ENCODE peak calls at places on chromosomes 6 and 20, in ten cellular contexts. A is H1; P is astrocyte of the spinal cord; I is breast epithelium; T is RWPE1; U is GM20000; O is HL-60; N is CD4-positive, alpha-beta T cell; Z is SK-N-SH; D is progenitor cell of endocrine pancreas. J is an unnamed sample.

GRCh38 chr6:21842875-21843274 is 249.3 kb downstream of the SOX4 start:
- DNase-seq in A (no peak), P (no peak), I (no peak), T (no peak), U (no peak), O (no peak), N (no peak), Z (no peak), D (no peak), J (no peak)

GRCh38 chr6:22247916-22248482 is 48.8 kb downstream of the PRL start:
- DNase-seq in A (no peak), P (no peak), I (no peak), T (no peak), U (no peak), O (no peak), N (no peak), Z (no peak), D (no peak), J (no peak)

GRCh38 chr6:34154668-34155447 is 9.0 kb upstream of the GRM4 start:
- DNase-seq in A (no peak), P (peak), I (peak), T (peak), U (peak), O (peak), N (peak), Z (peak), D (peak), J (peak)

GRCh38 chr20:38418509-38419204 is 16.5 kb downstream of the SNHG17 start:
- DNase-seq in A (no peak), P (peak), I (no peak), T (no peak), U (no peak), O (peak), N (no peak), Z (no peak), D (no peak), J (no peak)

GRCh38 chr6:144352310-144352709 is 67.2 kb downstream of the UTRN start:
- DNase-seq in A (no peak), P (no peak), I (no peak), T (no peak), U (no peak), O (peak), N (no peak), Z (no peak), D (no peak), J (no peak)

GRCh38 chr6:37456816-37457560 is 24.0 kb downstream of the CMTR1 start:
- DNase-seq in A (no peak), P (peak), I (no peak), T (peak), U (no peak), O (no peak), N (no peak), Z (no peak), D (no peak), J (no peak)

GRCh38 chr20:63054695-63055240 is 48.0 kb upstream of the BHLHE23 start:
- DNase-seq in A (no peak), P (no peak), I (peak), T (no peak), U (no peak), O (no peak), N (no peak), Z (no peak), D (no peak), J (no peak)

GRCh38 chr6:148818939-148819575 is 72.2 kb downstream of the UST start:
- DNase-seq in A (peak), P (peak), I (no peak), T (no peak), U (no peak), O (no peak), N (no peak), Z (no peak), D (no peak), J (no peak)

GRCh38 chr6:152136449-152136825 is 329.0 kb downstream of the ESR1 start:
- DNase-seq in A (no peak), P (no peak), I (peak), T (no peak), U (no peak), O (no peak), N (no peak), Z (no peak), D (no peak), J (no peak)

GRCh38 chr6:12555267-12555666 is 161.3 kb upstream of the PHACTR1 start:
- DNase-seq in A (no peak), P (peak), I (no peak), T (no peak), U (no peak), O (no peak), N (no peak), Z (no peak), D (no peak), J (no peak)

DNA sequence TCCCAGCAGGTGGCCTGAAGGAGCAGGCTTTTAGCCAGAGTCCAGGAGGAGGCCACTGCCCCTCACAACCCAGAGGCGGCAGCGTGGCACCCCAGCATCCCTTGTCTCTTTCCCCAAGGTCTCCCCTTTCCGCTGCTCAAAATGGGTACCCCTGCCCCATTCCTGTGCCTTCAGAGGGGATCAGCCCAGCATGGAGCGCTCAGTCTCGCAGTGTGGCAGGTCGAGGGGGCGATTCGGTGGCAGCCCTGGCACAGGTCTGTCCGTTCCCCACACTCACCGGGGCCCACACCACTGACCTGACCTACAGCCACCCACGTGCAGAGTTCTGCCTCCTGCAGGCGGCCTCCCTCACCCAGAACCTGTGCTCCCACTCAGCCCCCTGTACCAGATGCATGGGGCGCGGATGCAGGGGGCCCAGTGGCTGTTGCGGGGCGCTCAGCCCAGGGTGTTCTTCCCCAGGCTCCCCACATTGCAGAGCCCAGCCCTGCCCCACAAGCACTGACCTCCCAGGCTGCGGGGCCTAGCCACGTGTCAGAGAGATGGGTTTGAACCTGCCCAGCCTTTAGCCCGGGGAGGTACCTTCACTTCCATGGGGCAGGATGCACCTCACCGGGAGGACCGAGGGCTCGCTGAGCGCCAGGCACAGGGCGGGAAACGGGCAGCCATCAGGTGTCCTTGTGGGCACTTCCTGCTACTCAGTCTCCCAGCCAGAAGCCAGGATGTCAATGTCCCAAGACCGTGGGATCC is 41.8 kb downstream of the DSTN start:
- DNase-seq in A (no peak), P (no peak), I (no peak), T (peak), U (no peak), O (no peak), N (no peak), Z (peak), D (no peak), J (no peak)
- TF ChIP-seq CTCF in A (peak), P (no peak), I (peak), T (peak), U (no peak), O (no peak), N (peak), Z (peak), D (peak), J (peak)

GRCh38 chr20:57061058-57061900 is 205.2 kb downstream of the BMP7 start:
- DNase-seq in A (no peak), P (peak), I (no peak), T (peak), U (no peak), O (no peak), N (no peak), Z (peak), D (no peak), J (peak)
- TF ChIP-seq CTCF in A (peak), P (peak), I (no peak), T (no peak), U (no peak), O (no peak), N (no peak), Z (peak), D (peak), J (peak)

GRCh38 chr20:47027456-47027855 is 132.8 kb downstream of the EYA2 start:
- DNase-seq in A (no peak), P (no peak), I (no peak), T (no peak), U (no peak), O (no peak), N (no peak), Z (no peak), D (no peak), J (no peak)
- TF ChIP-seq CTCF in A (no peak), P (no peak), I (no peak), T (no peak), U (no peak), O (no peak), N (no peak), Z (no peak), D (no peak), J (no peak)

DNA sequence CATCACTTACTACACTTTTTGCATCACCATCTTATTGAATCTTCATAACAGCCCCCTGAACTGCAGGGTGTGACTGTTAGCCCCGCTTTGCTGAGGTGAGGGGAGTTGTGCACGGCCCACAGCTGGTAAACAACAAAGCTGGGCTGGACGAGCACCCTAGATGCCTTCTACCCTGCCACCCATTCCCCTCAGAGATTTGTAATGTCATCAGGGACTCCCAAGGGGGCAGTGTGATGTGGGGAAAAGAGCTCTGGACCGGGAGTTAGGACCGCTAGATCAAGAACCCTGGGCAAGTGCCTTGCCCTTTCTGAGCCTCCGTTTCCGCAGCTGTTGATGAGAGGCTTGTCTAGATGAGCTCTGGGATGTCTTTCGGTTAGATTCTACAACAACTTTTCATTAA is 20.9 kb downstream of the PKIG start:
- DNase-seq in A (no peak), P (no peak), I (no peak), T (no peak), U (no peak), O (no peak), N (no peak), Z (no peak), D (no peak), J (no peak)
- TF ChIP-seq CTCF in A (peak), P (no peak), I (no peak), T (no peak), U (no peak), O (no peak), N (no peak), Z (peak), D (no peak), J (no peak)

DNA sequence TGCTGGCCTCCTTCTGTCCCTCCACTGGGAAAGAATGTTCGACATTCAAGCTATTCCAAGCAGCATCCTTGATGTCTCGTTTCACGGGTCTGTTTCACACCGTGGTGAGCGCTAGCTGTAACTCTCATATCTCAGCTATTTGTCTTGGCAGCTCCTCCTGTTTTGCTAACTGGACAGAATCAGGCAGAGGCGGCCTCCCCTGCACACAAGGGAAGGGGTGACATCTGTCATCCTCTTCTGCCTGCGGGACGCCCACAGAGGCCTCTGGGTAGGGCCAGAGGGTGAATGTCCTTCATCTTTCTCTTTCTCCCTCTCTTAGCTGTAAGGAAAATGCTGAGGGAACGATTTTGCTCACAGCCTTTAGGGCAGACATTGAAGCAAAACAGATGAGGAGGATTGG is 232.8 kb upstream of the GMDS start:
- DNase-seq in A (no peak), P (peak), I (no peak), T (no peak), U (no peak), O (no peak), N (no peak), Z (no peak), D (no peak), J (no peak)
- TF ChIP-seq CTCF in A (no peak), P (no peak), I (no peak), T (no peak), U (no peak), O (no peak), N (no peak), Z (no peak), D (no peak), J (no peak)

GRCh38 chr6:161618816-161619454 is 345.1 kb upstream of the AGPAT4 start:
- DNase-seq in A (peak), P (peak), I (no peak), T (peak), U (no peak), O (peak), N (no peak), Z (peak), D (no peak), J (peak)
- TF ChIP-seq CTCF in A (peak), P (peak), I (no peak), T (peak), U (no peak), O (no peak), N (no peak), Z (peak), D (peak), J (peak)